ENCODE peak calls at places on chromosome 5, in nine cellular contexts. One of them, this sample, is unnamed.
A peak's percentile ranks its signal among the peaks of the same experiment; 100 is the strongest.

GRCh38 chr5:135216072-135216812 is 182.2 kb upstream of the PITX1 start:
- DNase-seq in cardiac muscle cell: no peak
- DNase-seq in heart right ventricle: no peak
- DNase-seq in IMR-90: no peak
- DNase-seq in body of pancreas: no peak
- DNase-seq in AG04450: no peak
- DNase-seq in upper lobe of right lung: peak; percentile 12
- DNase-seq in gastrocnemius medialis: no peak
- DNase-seq in psoas muscle: no peak
- DNase-seq in this sample: no peak

GRCh38 chr5:173770637-173771036 is 117.5 kb upstream of the CPEB4 start:
- DNase-seq in psoas muscle: no peak
- DNase-seq in IMR-90: no peak
- DNase-seq in gastrocnemius medialis: no peak
- DNase-seq in AG04450: no peak
- DNase-seq in body of pancreas: no peak
- DNase-seq in cardiac muscle cell: no peak
- DNase-seq in upper lobe of right lung: no peak
- DNase-seq in heart right ventricle: no peak
- DNase-seq in this sample: no peak

GRCh38 chr5:97529354-97529753 is 346.3 kb upstream of the RIOK2 start:
- DNase-seq in upper lobe of right lung: no peak
- DNase-seq in AG04450: no peak
- DNase-seq in cardiac muscle cell: no peak
- DNase-seq in gastrocnemius medialis: no peak
- DNase-seq in heart right ventricle: no peak
- DNase-seq in psoas muscle: no peak
- DNase-seq in IMR-90: no peak
- DNase-seq in body of pancreas: no peak
- DNase-seq in this sample: no peak

GRCh38 chr5:83516962-83517750 is 45.6 kb downstream of the VCAN start:
- DNase-seq in cardiac muscle cell: peak; percentile 11
- DNase-seq in AG04450: no peak
- DNase-seq in heart right ventricle: no peak
- DNase-seq in psoas muscle: no peak
- DNase-seq in upper lobe of right lung: no peak
- DNase-seq in gastrocnemius medialis: no peak
- DNase-seq in body of pancreas: no peak
- DNase-seq in IMR-90: peak; percentile 55
- DNase-seq in this sample: no peak

GRCh38 chr5:180330810-180331646 is 22.1 kb downstream of the GFPT2 start:
- DNase-seq in psoas muscle: peak; percentile 77
- DNase-seq in heart right ventricle: no peak
- DNase-seq in IMR-90: peak; percentile 99
- DNase-seq in upper lobe of right lung: no peak
- DNase-seq in cardiac muscle cell: peak; percentile 99
- DNase-seq in body of pancreas: peak; percentile 56
- DNase-seq in gastrocnemius medialis: peak; percentile 64
- DNase-seq in AG04450: peak; percentile 88
- DNase-seq in this sample: peak; percentile 97

GRCh38 chr5:119274767-119275130 is 81.1 kb upstream of the TNFAIP8 start:
- DNase-seq in psoas muscle: no peak
- DNase-seq in heart right ventricle: no peak
- DNase-seq in cardiac muscle cell: peak; percentile 62
- DNase-seq in IMR-90: peak; percentile 88
- DNase-seq in AG04450: peak; percentile 29
- DNase-seq in gastrocnemius medialis: no peak
- DNase-seq in body of pancreas: no peak
- DNase-seq in upper lobe of right lung: no peak
- DNase-seq in this sample: peak; percentile 74

GRCh38 chr5:63803165-63803564 is 159.1 kb downstream of the HTR1A start:
- DNase-seq in gastrocnemius medialis: no peak
- DNase-seq in cardiac muscle cell: no peak
- DNase-seq in body of pancreas: no peak
- DNase-seq in heart right ventricle: no peak
- DNase-seq in IMR-90: no peak
- DNase-seq in upper lobe of right lung: no peak
- DNase-seq in psoas muscle: no peak
- DNase-seq in AG04450: no peak
- DNase-seq in this sample: no peak

GRCh38 chr5:137291031-137291430 is 208.1 kb downstream of the SPOCK1 start:
- DNase-seq in upper lobe of right lung: no peak
- DNase-seq in AG04450: no peak
- DNase-seq in cardiac muscle cell: no peak
- DNase-seq in heart right ventricle: no peak
- DNase-seq in psoas muscle: no peak
- DNase-seq in gastrocnemius medialis: no peak
- DNase-seq in body of pancreas: no peak
- DNase-seq in IMR-90: no peak
- DNase-seq in this sample: no peak

GRCh38 chr5:54624671-54625583 is 107.4 kb downstream of the SNX18 start:
- DNase-seq in cardiac muscle cell: peak; percentile 84
- DNase-seq in upper lobe of right lung: no peak
- DNase-seq in AG04450: peak; percentile 48
- DNase-seq in gastrocnemius medialis: no peak
- DNase-seq in psoas muscle: no peak
- DNase-seq in body of pancreas: no peak
- DNase-seq in heart right ventricle: no peak
- DNase-seq in IMR-90: peak; percentile 77
- DNase-seq in this sample: no peak

GRCh38 chr5:135476615-135477493 is 24.7 kb upstream of the TIFAB start:
- DNase-seq in psoas muscle: no peak
- DNase-seq in heart right ventricle: no peak
- DNase-seq in cardiac muscle cell: no peak
- DNase-seq in IMR-90: no peak
- DNase-seq in upper lobe of right lung: no peak
- DNase-seq in AG04450: no peak
- DNase-seq in body of pancreas: no peak
- DNase-seq in gastrocnemius medialis: no peak
- DNase-seq in this sample: no peak

GRCh38 chr5:418681-419121 is 24.3 kb upstream of the EXOC3 start:
- DNase-seq in IMR-90: peak; percentile 61
- DNase-seq in cardiac muscle cell: no peak
- DNase-seq in AG04450: no peak
- DNase-seq in upper lobe of right lung: peak; percentile 58
- DNase-seq in heart right ventricle: no peak
- DNase-seq in psoas muscle: peak; percentile 71
- DNase-seq in gastrocnemius medialis: no peak
- DNase-seq in body of pancreas: no peak
- DNase-seq in this sample: no peak

GRCh38 chr5:128304791-128305190 is 221.2 kb downstream of the SLC12A2 start:
- DNase-seq in IMR-90: peak; percentile 46
- DNase-seq in upper lobe of right lung: no peak
- DNase-seq in cardiac muscle cell: no peak
- DNase-seq in psoas muscle: no peak
- DNase-seq in gastrocnemius medialis: no peak
- DNase-seq in body of pancreas: no peak
- DNase-seq in AG04450: no peak
- DNase-seq in heart right ventricle: no peak
- DNase-seq in this sample: no peak

GRCh38 chr5:146880985-146881384 is 2.4 kb upstream of the PPP2R2B start:
- DNase-seq in heart right ventricle: no peak
- DNase-seq in cardiac muscle cell: no peak
- DNase-seq in psoas muscle: no peak
- DNase-seq in AG04450: no peak
- DNase-seq in body of pancreas: no peak
- DNase-seq in IMR-90: no peak
- DNase-seq in gastrocnemius medialis: no peak
- DNase-seq in upper lobe of right lung: no peak
- DNase-seq in this sample: no peak

GRCh38 chr5:146883496-146883895 is 4.9 kb upstream of the PPP2R2B start:
- DNase-seq in upper lobe of right lung: no peak
- DNase-seq in IMR-90: no peak
- DNase-seq in gastrocnemius medialis: no peak
- DNase-seq in cardiac muscle cell: no peak
- DNase-seq in psoas muscle: no peak
- DNase-seq in body of pancreas: no peak
- DNase-seq in AG04450: no peak
- DNase-seq in heart right ventricle: no peak
- DNase-seq in this sample: no peak

GRCh38 chr5:146877178-146877681 is 1.3 kb downstream of the PPP2R2B start:
- DNase-seq in upper lobe of right lung: no peak
- DNase-seq in cardiac muscle cell: no peak
- DNase-seq in body of pancreas: peak; percentile 13
- DNase-seq in psoas muscle: no peak
- DNase-seq in IMR-90: no peak
- DNase-seq in gastrocnemius medialis: no peak
- DNase-seq in AG04450: no peak
- DNase-seq in heart right ventricle: no peak
- DNase-seq in this sample: no peak

GRCh38 chr5:146877783-146878470 is 630 bp downstream of the PPP2R2B start:
- DNase-seq in heart right ventricle: no peak
- DNase-seq in upper lobe of right lung: peak; percentile 59
- DNase-seq in AG04450: no peak
- DNase-seq in gastrocnemius medialis: no peak
- DNase-seq in cardiac muscle cell: peak; percentile 9
- DNase-seq in IMR-90: no peak
- DNase-seq in psoas muscle: peak; percentile 43
- DNase-seq in body of pancreas: peak; percentile 15
- DNase-seq in this sample: no peak

DNA sequence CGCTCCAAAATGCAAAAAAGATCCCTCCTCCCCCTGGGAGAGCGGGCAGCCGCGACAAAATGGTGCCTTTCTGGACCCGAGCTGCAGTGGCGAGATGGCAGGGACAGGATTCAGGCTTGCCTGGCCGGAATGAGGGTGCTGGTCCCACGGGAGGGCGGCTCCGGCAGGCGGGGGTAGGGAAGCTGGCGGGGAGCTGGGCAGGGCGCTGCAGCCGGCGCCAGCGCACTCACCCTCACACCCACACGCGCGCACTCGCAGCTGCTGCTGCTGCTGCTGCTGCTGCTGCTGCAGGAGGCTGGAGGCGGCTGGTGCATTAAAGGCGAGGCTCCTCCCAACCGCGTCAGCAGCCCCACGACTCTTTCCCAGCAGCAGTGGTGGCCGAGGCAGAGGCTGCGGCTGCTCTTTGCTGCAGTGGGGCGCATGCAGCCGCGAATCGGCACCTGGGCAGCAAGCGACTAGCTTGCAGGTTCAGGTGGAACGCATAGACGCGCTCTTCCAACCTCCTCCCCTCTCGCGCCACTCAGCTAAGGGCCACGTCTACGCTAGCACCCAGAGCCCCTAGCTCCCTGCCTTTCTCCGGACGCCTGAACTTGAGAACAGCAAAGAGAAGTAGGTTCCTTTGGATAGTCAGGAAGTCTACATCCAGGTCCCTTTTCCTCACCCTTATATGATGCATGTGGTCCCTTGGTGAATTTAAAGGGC is at the start of gene PPP2R2B:
- DNase-seq in body of pancreas: peak; percentile 47
- DNase-seq in psoas muscle: peak; percentile 43
- DNase-seq in heart right ventricle: peak; percentile 34
- DNase-seq in gastrocnemius medialis: no peak
- DNase-seq in IMR-90: peak; percentile 1
- DNase-seq in AG04450: no peak
- DNase-seq in upper lobe of right lung: peak; percentile 68
- DNase-seq in cardiac muscle cell: peak; percentile 46
- DNase-seq in this sample: no peak
- H3K4me3 ChIP-seq in body of pancreas: peak within 1 kb of the TSS; percentile 29
- H3K4me3 ChIP-seq in psoas muscle: peak within 1 kb of the TSS; percentile 58
- H3K4me3 ChIP-seq in heart right ventricle: peak within 1 kb of the TSS; percentile 59
- H3K4me3 ChIP-seq in gastrocnemius medialis: peak within 1 kb of the TSS; percentile 46
- H3K4me3 ChIP-seq in IMR-90: no peak within 1 kb of the TSS
- H3K4me3 ChIP-seq in AG04450: peak within 1 kb of the TSS; percentile 40
- H3K4me3 ChIP-seq in upper lobe of right lung: peak within 1 kb of the TSS; percentile 48
- H3K4me3 ChIP-seq in cardiac muscle cell: peak within 1 kb of the TSS; percentile 76
- H3K4me3 ChIP-seq in this sample: peak within 1 kb of the TSS; percentile 65

DNA sequence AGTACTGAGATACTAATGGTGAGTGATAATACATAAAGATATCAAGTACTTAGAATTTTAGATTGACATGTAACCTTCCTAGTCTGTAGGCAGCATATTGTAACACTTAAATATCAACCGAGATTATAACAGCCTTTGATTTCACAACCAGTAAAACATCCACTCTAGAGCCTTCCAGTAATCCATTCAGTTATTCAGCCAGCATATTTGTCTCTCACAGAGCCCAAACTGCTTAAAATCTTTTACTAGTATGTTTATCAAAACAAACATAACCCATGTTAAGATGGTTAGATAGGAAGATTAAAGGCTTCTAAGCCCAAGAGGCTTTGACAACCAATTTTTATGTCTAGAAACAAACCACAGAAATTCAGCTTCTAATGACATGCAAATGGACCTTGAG is 177.9 kb upstream of the FST start:
- DNase-seq in gastrocnemius medialis: no peak
- DNase-seq in body of pancreas: no peak
- DNase-seq in heart right ventricle: no peak
- DNase-seq in psoas muscle: no peak
- DNase-seq in cardiac muscle cell: peak; percentile 58
- DNase-seq in AG04450: no peak
- DNase-seq in upper lobe of right lung: no peak
- DNase-seq in IMR-90: peak; percentile 38
- DNase-seq in this sample: no peak
- H3K27ac ChIP-seq in gastrocnemius medialis: no peak overlapping the region
- H3K27ac ChIP-seq in body of pancreas: no peak overlapping the region
- H3K27ac ChIP-seq in heart right ventricle: no peak overlapping the region
- H3K27ac ChIP-seq in psoas muscle: no peak overlapping the region
- H3K27ac ChIP-seq in cardiac muscle cell: no peak overlapping the region
- H3K27ac ChIP-seq in AG04450: no peak overlapping the region
- H3K27ac ChIP-seq in upper lobe of right lung: no peak overlapping the region
- H3K27ac ChIP-seq in IMR-90: no peak overlapping the region
- H3K27ac ChIP-seq in this sample: no peak overlapping the region

DNA sequence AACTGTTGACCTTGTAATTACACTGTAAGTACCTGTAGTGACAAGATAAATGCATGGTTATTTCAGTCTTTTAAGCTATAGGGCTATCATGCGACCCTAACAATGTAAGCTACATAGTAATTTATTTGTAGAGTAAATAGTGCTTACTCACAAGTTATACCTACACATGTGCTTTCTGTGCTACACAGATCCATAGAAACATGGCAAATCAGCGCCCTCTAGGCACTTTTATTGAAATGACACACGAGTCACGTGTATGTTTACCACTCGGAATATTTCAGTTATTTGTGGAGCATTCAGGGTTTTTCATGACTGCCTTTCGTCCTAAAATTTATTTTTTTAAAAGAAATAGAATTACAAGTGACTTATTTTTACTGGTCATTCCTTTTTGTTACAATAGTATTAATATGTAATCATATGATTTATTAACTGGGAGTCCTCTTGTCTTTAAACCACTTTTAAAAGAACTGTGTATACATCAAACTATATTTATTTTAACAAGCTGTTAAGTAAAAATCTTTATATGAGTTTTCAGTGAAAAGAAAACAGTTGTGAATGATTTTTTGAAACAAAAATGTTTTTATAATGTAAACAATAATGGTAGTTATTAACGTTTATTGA is 1242.3 kb upstream of the WWC1 start:
- DNase-seq in upper lobe of right lung: no peak
- DNase-seq in cardiac muscle cell: peak; percentile 74
- DNase-seq in AG04450: no peak
- DNase-seq in heart right ventricle: no peak
- DNase-seq in body of pancreas: peak; percentile 82
- DNase-seq in psoas muscle: no peak
- DNase-seq in IMR-90: no peak
- DNase-seq in gastrocnemius medialis: no peak
- DNase-seq in this sample: peak; percentile 43
- TF ChIP-seq CTCF in upper lobe of right lung: peak; percentile 59
- TF ChIP-seq CTCF in cardiac muscle cell: peak; percentile 61
- TF ChIP-seq CTCF in AG04450: peak; percentile 26
- TF ChIP-seq CTCF in heart right ventricle: peak; percentile 58
- TF ChIP-seq CTCF in body of pancreas: peak; percentile 81
- TF ChIP-seq CTCF in psoas muscle: no peak
- TF ChIP-seq CTCF in IMR-90: peak; percentile 2
- TF ChIP-seq CTCF in gastrocnemius medialis: no peak
- TF ChIP-seq CTCF in this sample: peak; percentile 54

GRCh38 chr5:1889321-1890065 is 6.8 kb upstream of the IRX4 start:
- DNase-seq in heart right ventricle: no peak
- DNase-seq in cardiac muscle cell: no peak
- DNase-seq in upper lobe of right lung: no peak
- DNase-seq in IMR-90: no peak
- DNase-seq in body of pancreas: no peak
- DNase-seq in gastrocnemius medialis: no peak
- DNase-seq in psoas muscle: peak; percentile 22
- DNase-seq in AG04450: no peak
- DNase-seq in this sample: no peak
- H3K4me3 ChIP-seq in heart right ventricle: no peak overlapping the region
- H3K4me3 ChIP-seq in cardiac muscle cell: no peak overlapping the region
- H3K4me3 ChIP-seq in upper lobe of right lung: no peak overlapping the region
- H3K4me3 ChIP-seq in IMR-90: no peak overlapping the region
- H3K4me3 ChIP-seq in body of pancreas: no peak overlapping the region
- H3K4me3 ChIP-seq in gastrocnemius medialis: no peak overlapping the region
- H3K4me3 ChIP-seq in psoas muscle: no peak overlapping the region
- H3K4me3 ChIP-seq in AG04450: no peak overlapping the region
- H3K4me3 ChIP-seq in this sample: no peak overlapping the region

This sample was measured in brain microvascular endothelial cell.